ENCODE peak calls at places on chromosomes 6 and 20, in nine cellular contexts. R is central memory CD8-positive, alpha-beta T cell; X is AG08395; E is kidney tubule cell; Y is neural crest cell; T is stimulated activated CD4-positive, alpha-beta T cell treated with anti-CD3 and anti-CD28 coated beads, Interleukin-4, amount 100 ng/mL, for 48 hours; O is A549; D is anterior cingulate cortex; P is COR-L47. Z is an unnamed sample.

GRCh38 chr6:108669673-108670072 is 109.0 kb downstream of the FOXO3 start:
- DNase-seq in Y (no peak), O (no peak), X (no peak), T (no peak), E (no peak), P (no peak), D (no peak), R (no peak), Z (no peak)

GRCh38 chr20:3235661-3236324 is 3.2 kb downstream of the SLC4A11 start:
- DNase-seq in E (peak; percentile 84), X (no peak), Y (no peak), P (no peak), D (no peak), O (peak; percentile 65), T (no peak), R (no peak), Z (no peak)

GRCh38 chr6:69812746-69813427 is 16.1 kb upstream of the LMBRD1 start:
- DNase-seq in O (no peak), P (no peak), Y (no peak), T (no peak), R (no peak), D (no peak), X (no peak), E (no peak), Z (no peak)

GRCh38 chr6:164124986-164125385 is 710.5 kb downstream of the QKI start:
- DNase-seq in X (no peak), Y (no peak), D (no peak), P (no peak), T (no peak), R (no peak), E (peak; percentile 2), O (no peak), Z (no peak)

GRCh38 chr20:36604952-36605308 is 649 bp upstream of the RAB5IF start:
- DNase-seq in R (no peak), O (no peak), P (no peak), Y (no peak), E (peak; percentile 76), T (no peak), X (no peak), D (peak; percentile 59), Z (no peak)

GRCh38 chr20:49313271-49313670 is 35.4 kb upstream of the ZNFX1 start:
- DNase-seq in X (no peak), O (no peak), E (no peak), Y (no peak), P (no peak), T (no peak), D (peak; percentile 39), R (no peak), Z (no peak)

GRCh38 chr6:84052204-84052882 is 18.8 kb downstream of the MRAP2 start:
- DNase-seq in E (peak; percentile 15), D (peak; percentile 84), T (no peak), R (no peak), Y (peak; percentile 27), X (peak; percentile 80), P (peak; percentile 92), O (no peak), Z (peak; percentile 13)

GRCh38 chr6:107585815-107586435 is 96.0 kb downstream of the SOBP start:
- DNase-seq in T (no peak), D (no peak), Y (no peak), P (peak; percentile 34), R (no peak), X (no peak), O (no peak), E (no peak), Z (peak; percentile 89)

GRCh38 chr20:58787211-58788067 is 63.3 kb downstream of the GNAS-AS1 start:
- DNase-seq in P (no peak), T (no peak), D (no peak), Y (no peak), E (no peak), O (no peak), X (no peak), R (no peak), Z (no peak)

GRCh38 chr20:30485331-30486102 is 771.9 kb upstream of the DEFB115 start:
- DNase-seq in R (no peak), D (no peak), Y (no peak), T (no peak), X (no peak), E (no peak), P (no peak), O (no peak), Z (no peak)

Z was measured in NCI-H526 treated with DMSO at 0.1 percent for 48 hours.